ENCODE peak calls at places on chromosomes 7 and 10, in seven cellular contexts. Z is IMR-90, F is brain microvascular endothelial cell, E is fibroblast of lung, H is pancreas, T is GM12865, B is ascending aorta. L is an unnamed sample.

GRCh38 chr10:88428442-88428841 is 154.7 kb downstream of the RNLS start:
- DNase-seq in Z (no peak), F (peak; percentile 53), E (peak; percentile 50), H (no peak), T (no peak), B (no peak), L (peak; percentile 17)

GRCh38 chr7:148434181-148434769 is 156.3 kb upstream of the C7orf33 start:
- DNase-seq in Z (no peak), F (no peak), E (no peak), H (no peak), T (no peak), B (no peak), L (peak; percentile 13)

GRCh38 chr7:40824461-40824860 is 689.7 kb downstream of the SUGCT start:
- DNase-seq in Z (peak; percentile 11), F (no peak), E (no peak), H (no peak), T (no peak), B (no peak), L (no peak)

GRCh38 chr7:138776156-138776833 is 21.5 kb upstream of the TMEM213 start:
- DNase-seq in Z (no peak), F (no peak), E (no peak), H (no peak), T (no peak), B (no peak), L (no peak)

GRCh38 chr7:45665172-45665571 is 91.0 kb downstream of the ADCY1 start:
- DNase-seq in Z (no peak), F (no peak), E (no peak), H (no peak), T (no peak), B (no peak), L (no peak)

GRCh38 chr7:35630573-35630972 is 64.4 kb downstream of the HERPUD2 start:
- DNase-seq in Z (peak; percentile 61), F (peak; percentile 12), E (peak; percentile 56), H (no peak), T (no peak), B (no peak), L (peak; percentile 33)

GRCh38 chr7:148973256-148973655 is 55.0 kb downstream of the PDIA4 start:
- DNase-seq in Z (no peak), F (no peak), E (no peak), H (no peak), T (no peak), B (no peak), L (no peak)

GRCh38 chr7:134018321-134018720 is 108.8 kb upstream of the LRGUK start:
- DNase-seq in Z (no peak), F (no peak), E (no peak), H (no peak), T (no peak), B (no peak), L (no peak)

GRCh38 chr10:87712913-87713616 is 53.4 kb downstream of the PAPSS2 start:
- DNase-seq in Z (no peak), F (no peak), E (no peak), H (no peak), T (no peak), B (no peak), L (no peak)

GRCh38 chr10:116080553-116080952 is 192.5 kb downstream of the GFRA1 start:
- DNase-seq in Z (peak; percentile 35), F (no peak), E (peak; percentile 70), H (no peak), T (no peak), B (no peak), L (no peak)

GRCh38 chr10:131703527-131703926 is 197.3 kb upstream of the PPP2R2D start:
- DNase-seq in Z (no peak), F (no peak), E (no peak), H (no peak), T (no peak), B (no peak), L (no peak)

GRCh38 chr7:139598642-139599041 is 75.2 kb downstream of the CLEC2L start:
- DNase-seq in Z (no peak), F (no peak), E (no peak), H (no peak), T (no peak), B (peak; percentile 61), L (no peak)

GRCh38 chr10:69421611-69422308 is 5.0 kb upstream of the TACR2 start:
- DNase-seq in Z (peak; percentile 41), F (no peak), E (no peak), H (no peak), T (no peak), B (no peak), L (peak; percentile 95)

GRCh38 chr7:15556706-15557105 is 5.1 kb downstream of the AGMO start:
- DNase-seq in Z (no peak), F (no peak), E (no peak), H (no peak), T (no peak), B (no peak), L (peak; percentile 25)

GRCh38 chr10:101003639-101004206 is 4.1 kb downstream of the LZTS2 start:
- DNase-seq in Z (no peak), F (no peak), E (no peak), H (no peak), T (no peak), B (no peak), L (no peak)

GRCh38 chr10:131580674-131581073 is 269.2 kb upstream of the TCERG1L start:
- DNase-seq in Z (no peak), F (no peak), E (no peak), H (no peak), T (no peak), B (peak; percentile 60), L (no peak)

GRCh38 chr10:102583435-102584417 is 60.6 kb upstream of the TRIM8 start:
- DNase-seq in Z (peak; percentile 91), F (peak; percentile 84), E (peak; percentile 74), H (peak; percentile 89), T (peak; percentile 93), B (peak; percentile 93), L (peak; percentile 91)

GRCh38 chr7:12716722-12717121 is 29.3 kb downstream of the ARL4A start:
- DNase-seq in Z (no peak), F (no peak), E (no peak), H (no peak), T (no peak), B (no peak), L (no peak)

GRCh38 chr10:103648951-103649532 is 155.5 kb downstream of the NEURL1 start:
- DNase-seq in Z (peak; percentile 16), F (no peak), E (peak; percentile 77), H (no peak), T (no peak), B (peak; percentile 91), L (peak; percentile 37)

GRCh38 chr7:65436163-65436562 is 62.5 kb downstream of the ZNF92 start:
- DNase-seq in Z (no peak), F (no peak), E (no peak), H (no peak), T (no peak), B (no peak), L (no peak)

GRCh38 chr7:65444211-65444842 is 70.7 kb downstream of the ZNF92 start:
- DNase-seq in Z (no peak), F (no peak), E (no peak), H (no peak), T (no peak), B (no peak), L (no peak)

GRCh38 chr7:65441010-65441409 is 67.4 kb downstream of the ZNF92 start:
- DNase-seq in Z (peak; percentile 45), F (peak; percentile 75), E (peak; percentile 89), H (no peak), T (no peak), B (no peak), L (peak; percentile 77)

GRCh38 chr7:65434307-65434706 is 60.7 kb downstream of the ZNF92 start:
- DNase-seq in Z (no peak), F (no peak), E (no peak), H (no peak), T (no peak), B (no peak), L (no peak)

DNA sequence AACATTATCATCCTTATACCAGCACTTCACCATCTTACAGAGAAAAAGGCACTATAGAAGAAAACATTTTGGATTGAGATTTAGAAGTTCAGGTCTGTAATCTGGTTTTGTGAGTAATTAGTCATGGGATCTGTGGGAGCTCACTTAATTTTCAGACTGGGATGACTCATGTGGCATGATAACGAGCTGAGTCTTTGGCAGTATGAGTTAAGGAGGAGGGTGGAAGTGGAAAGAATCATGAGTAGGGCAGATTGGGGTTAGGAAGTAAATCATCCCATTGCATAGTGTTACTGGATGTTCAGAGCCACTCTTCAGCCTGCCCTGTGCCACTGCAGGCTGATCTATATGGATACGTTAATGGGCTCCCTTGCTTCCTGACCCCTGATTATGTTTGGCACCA is 64.9 kb downstream of the ZNF92 start:
- DNase-seq in Z (peak; percentile 88), F (peak; percentile 94), E (peak; percentile 97), H (no peak), T (no peak), B (no peak), L (peak; percentile 94)
- TF ChIP-seq CTCF in Z (no peak), F (no peak), E (no peak), H (no peak), T (no peak), B (no peak), L (no peak)

DNA sequence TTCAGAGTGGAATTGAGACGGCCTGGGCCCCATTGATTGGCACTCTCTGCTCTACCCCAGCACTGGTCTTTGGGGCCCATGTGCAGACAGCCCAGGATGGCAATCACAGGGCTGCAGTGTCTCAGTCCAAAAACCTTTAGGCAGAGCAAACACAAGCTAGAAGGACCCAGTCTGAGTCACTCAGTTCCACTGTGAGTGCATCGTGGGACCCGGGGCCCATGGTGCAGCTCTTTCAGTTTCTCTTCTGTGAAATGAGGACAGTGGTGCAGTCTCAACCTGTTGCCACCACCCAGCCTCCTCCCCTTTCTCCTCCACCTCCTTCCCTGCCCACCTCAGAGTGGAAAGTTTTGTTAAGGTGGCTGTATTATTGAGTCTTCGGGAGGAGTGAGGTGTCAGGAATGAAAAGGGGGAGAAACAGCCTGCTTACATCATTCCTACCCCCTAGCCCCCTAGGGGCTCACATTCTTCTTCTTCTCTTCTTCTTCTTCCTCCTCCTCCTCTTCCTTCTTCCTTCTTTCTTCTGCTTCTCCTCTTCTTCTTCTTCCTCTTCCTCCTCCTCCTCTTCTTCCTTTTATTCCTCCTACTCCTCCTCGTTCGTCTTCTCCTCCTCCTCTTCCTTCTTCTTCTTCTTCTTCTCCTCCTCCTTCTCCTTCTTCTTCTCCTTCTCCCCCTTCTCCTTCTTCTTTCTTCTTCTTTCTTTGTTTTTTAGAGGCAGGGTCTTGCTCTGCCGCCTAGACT is 19.5 kb upstream of the CARD11 start:
- DNase-seq in Z (no peak), F (no peak), E (no peak), H (no peak), T (peak; percentile 79), B (no peak), L (no peak)
- H3K4me3 ChIP-seq in Z (no peak overlapping the region), F (no peak overlapping the region), E (no peak overlapping the region), H (no peak overlapping the region), T (no peak overlapping the region), B (no peak overlapping the region), L (no peak overlapping the region)

GRCh38 chr10:93815304-93816091 is 57.8 kb downstream of the LGI1 start:
- DNase-seq in Z (no peak), F (peak; percentile 25), E (no peak), H (no peak), T (peak; percentile 8), B (no peak), L (peak; percentile 4)
- TF ChIP-seq CTCF in Z (no peak), F (peak; percentile 9), E (no peak), H (no peak), T (no peak), B (no peak), L (no peak)

DNA sequence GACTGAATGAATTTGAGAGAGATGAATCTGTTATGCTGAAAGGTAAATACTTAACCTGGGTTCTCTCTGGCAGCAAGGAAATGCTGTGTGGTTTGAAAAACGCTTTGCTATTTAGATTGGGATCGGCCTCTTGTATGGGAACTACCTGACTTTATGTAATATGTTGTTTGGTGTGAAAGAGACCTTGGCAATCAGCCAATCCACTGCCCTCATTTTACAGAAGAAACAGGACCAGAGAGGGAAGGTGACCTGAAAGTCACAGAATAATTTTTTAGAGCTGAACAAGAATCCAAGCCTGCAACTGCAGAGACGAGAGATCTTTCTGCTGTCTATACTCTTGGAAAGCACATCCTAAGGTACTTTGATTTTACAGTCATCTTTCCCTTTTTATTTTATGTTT is 1.0 kb downstream of the BUD31 start:
- DNase-seq in Z (no peak), F (no peak), E (no peak), H (no peak), T (no peak), B (no peak), L (no peak)
- H3K4me3 ChIP-seq in Z (peak overlapping the region; percentile 57), F (peak overlapping the region; percentile 98), E (peak overlapping the region; percentile 65), H (no peak overlapping the region), T (peak overlapping the region; percentile 73), B (peak overlapping the region; percentile 97), L (peak overlapping the region; percentile 96)